ENCODE peak calls at places on chromosomes 7 and 10, in nine cellular contexts. W is GM23248, X is hepatocyte, T is HCT116, C is PC-3, N is OCI-LY7, U is GM23338, Q is neural progenitor cell, E is MM.1S. V is an unnamed sample.

GRCh38 chr7:77425151-77426051 is 9.3 kb upstream of the GSAP start:
- DNase-seq in E (no peak), U (peak), N (no peak), C (peak), X (no peak), T (peak), Q (peak), W (peak), V (peak)

GRCh38 chr7:33101916-33102315 is 7.3 kb downstream of the RP9 start:
- DNase-seq in T (no peak), X (no peak), Q (no peak), N (no peak), U (no peak), W (no peak), E (no peak), C (no peak), V (no peak)

GRCh38 chr7:83468251-83468739 is 180.6 kb downstream of the SEMA3E start:
- DNase-seq in X (peak), Q (peak), C (peak), E (peak), W (peak), U (peak), T (peak), N (no peak), V (peak)

GRCh38 chr10:99834410-99834809 is 52.0 kb downstream of the ABCC2 start:
- DNase-seq in U (no peak), Q (no peak), T (peak), N (no peak), W (peak), X (no peak), C (peak), E (no peak), V (no peak)

GRCh38 chr10:49086889-49087288 is 28.4 kb downstream of the VSTM4 start:
- DNase-seq in Q (no peak), X (no peak), W (no peak), U (no peak), T (no peak), C (no peak), E (no peak), N (no peak), V (no peak)

GRCh38 chr10:132539894-132540293 is 2.3 kb downstream of the INPP5A start:
- DNase-seq in W (peak), Q (no peak), U (no peak), X (no peak), C (peak), T (no peak), N (no peak), E (no peak), V (no peak)

GRCh38 chr7:151506901-151507382 is 12.8 kb downstream of the RHEB start:
- DNase-seq in W (no peak), T (no peak), E (no peak), X (no peak), C (peak), N (no peak), Q (no peak), U (no peak), V (peak)

GRCh38 chr7:81783818-81784217 is 14.0 kb upstream of the HGF start:
- DNase-seq in W (no peak), X (no peak), C (no peak), N (no peak), T (no peak), E (no peak), U (no peak), Q (no peak), V (no peak)

GRCh38 chr7:11298220-11298619 is 324.5 kb downstream of the PHF14 start:
- DNase-seq in X (no peak), C (no peak), N (no peak), W (no peak), E (no peak), T (no peak), Q (no peak), U (peak), V (no peak)

GRCh38 chr7:137254766-137255165 is 88.8 kb downstream of the PTN start:
- DNase-seq in Q (no peak), X (no peak), C (no peak), E (no peak), N (no peak), U (no peak), W (no peak), T (no peak), V (no peak)

GRCh38 chr7:107684947-107685463 is 24.4 kb downstream of the SLC26A4 start:
- DNase-seq in Q (no peak), E (no peak), U (no peak), C (no peak), X (no peak), W (no peak), N (no peak), T (no peak), V (no peak)

GRCh38 chr7:4792537-4793126 is 17.2 kb downstream of the AP5Z1 start:
- DNase-seq in Q (peak), C (no peak), E (no peak), X (no peak), N (no peak), U (peak), W (peak), T (no peak), V (no peak)

GRCh38 chr7:85070967-85071628 is 115.8 kb downstream of the SEMA3D start:
- DNase-seq in X (no peak), U (no peak), N (no peak), C (peak), Q (no peak), E (no peak), T (no peak), W (peak), V (no peak)

GRCh38 chr7:77386165-77386824 is 29.9 kb downstream of the GSAP start:
- DNase-seq in U (no peak), X (no peak), N (no peak), Q (no peak), W (peak), C (no peak), T (no peak), E (no peak), V (no peak)

GRCh38 chr7:111098011-111098925 is 7.3 kb downstream of the LRRN3 start:
- DNase-seq in X (peak), U (peak), Q (peak), W (peak), C (peak), T (peak), N (no peak), E (peak), V (no peak)

GRCh38 chr7:69114374-69114773 is 483.9 kb upstream of the AUTS2 start:
- DNase-seq in Q (no peak), U (no peak), C (no peak), E (no peak), T (no peak), W (peak), X (no peak), N (no peak), V (no peak)

GRCh38 chr7:31493714-31494181 is 20.1 kb upstream of the ITPRID1 start:
- DNase-seq in T (no peak), X (peak), Q (no peak), E (no peak), W (no peak), C (peak), U (peak), N (no peak), V (no peak)

GRCh38 chr10:79417731-79418130 is 27.7 kb downstream of the ZCCHC24 start:
- DNase-seq in T (no peak), E (no peak), C (no peak), U (no peak), X (no peak), N (no peak), Q (no peak), W (no peak), V (no peak)

GRCh38 chr7:151518105-151518780 is 1.5 kb downstream of the RHEB start:
- DNase-seq in E (peak), U (peak), W (peak), X (peak), Q (peak), T (no peak), C (peak), N (peak), V (peak)

GRCh38 chr10:62581351-62581750 is 207.2 kb downstream of the ZNF365 start:
- DNase-seq in N (no peak), U (no peak), Q (no peak), X (no peak), C (no peak), E (no peak), W (peak), T (no peak), V (no peak)

GRCh38 chr10:62580396-62580795 is 206.2 kb downstream of the ZNF365 start:
- DNase-seq in Q (no peak), N (no peak), W (peak), X (no peak), C (no peak), E (no peak), U (no peak), T (no peak), V (no peak)

GRCh38 chr10:62573929-62574328 is 199.8 kb downstream of the ZNF365 start:
- DNase-seq in T (no peak), C (no peak), X (no peak), U (no peak), Q (no peak), N (no peak), E (no peak), W (no peak), V (no peak)

GRCh38 chr10:62582098-62582705 is 208.0 kb downstream of the ZNF365 start:
- DNase-seq in X (no peak), Q (no peak), U (no peak), T (no peak), N (no peak), W (peak), E (no peak), C (no peak), V (no peak)

GRCh38 chr10:62577666-62578291 is 203.6 kb downstream of the ZNF365 start:
- DNase-seq in E (no peak), Q (no peak), U (no peak), X (no peak), C (no peak), N (no peak), W (peak), T (no peak), V (no peak)
- TF ChIP-seq EZH2phosphoT487 in E (no peak), Q (no peak), U (no peak), X (no peak), C (no peak), N (no peak), W (no peak), T (no peak), V (no peak)

DNA sequence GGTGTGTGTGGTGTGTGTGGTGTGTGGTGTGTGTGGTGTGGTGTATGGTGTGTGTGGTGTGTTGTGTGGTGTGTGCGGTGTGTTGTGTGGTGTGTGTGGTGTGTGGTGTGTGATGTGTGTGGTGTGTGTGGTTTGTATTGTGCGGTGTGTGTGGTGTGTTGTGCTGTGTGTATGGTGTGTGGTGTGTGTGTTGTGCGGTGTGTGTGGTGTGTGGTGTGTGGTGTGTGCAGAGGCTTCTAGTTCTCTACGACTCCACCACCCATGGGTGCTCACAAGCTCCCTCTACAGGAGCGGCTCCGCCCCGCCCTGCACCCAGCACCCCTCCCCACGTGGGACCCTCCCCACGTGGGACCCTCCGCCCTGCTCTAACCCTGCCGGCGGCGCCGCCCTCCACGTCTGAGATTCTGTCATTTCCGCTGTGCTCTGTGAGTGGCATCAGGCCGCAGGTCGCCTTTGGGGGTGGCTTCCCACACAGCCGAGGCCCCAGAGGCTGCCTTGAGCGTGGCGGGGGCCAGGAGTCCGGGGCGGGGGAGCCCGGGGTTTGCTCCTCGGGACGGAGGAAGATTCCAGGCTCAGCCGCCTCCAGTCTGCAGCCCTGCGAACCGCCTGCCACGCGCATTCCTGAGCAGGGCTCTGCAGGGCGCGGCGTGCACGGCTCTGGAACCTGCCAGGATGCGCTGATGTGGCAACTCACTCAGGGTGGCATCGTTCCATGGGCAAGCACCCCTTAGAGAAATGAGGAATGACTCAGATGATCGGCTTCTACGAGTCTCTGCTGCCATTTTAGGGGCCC is 37.0 kb upstream of the DNAJB6 start:
- DNase-seq in N (no peak), Q (no peak), T (peak), E (no peak), U (peak), W (no peak), X (no peak), C (peak), V (peak)
- TF ChIP-seq EZH2phosphoT487 in N (no peak), Q (no peak), T (no peak), E (no peak), U (no peak), W (no peak), X (no peak), C (no peak), V (no peak)

DNA sequence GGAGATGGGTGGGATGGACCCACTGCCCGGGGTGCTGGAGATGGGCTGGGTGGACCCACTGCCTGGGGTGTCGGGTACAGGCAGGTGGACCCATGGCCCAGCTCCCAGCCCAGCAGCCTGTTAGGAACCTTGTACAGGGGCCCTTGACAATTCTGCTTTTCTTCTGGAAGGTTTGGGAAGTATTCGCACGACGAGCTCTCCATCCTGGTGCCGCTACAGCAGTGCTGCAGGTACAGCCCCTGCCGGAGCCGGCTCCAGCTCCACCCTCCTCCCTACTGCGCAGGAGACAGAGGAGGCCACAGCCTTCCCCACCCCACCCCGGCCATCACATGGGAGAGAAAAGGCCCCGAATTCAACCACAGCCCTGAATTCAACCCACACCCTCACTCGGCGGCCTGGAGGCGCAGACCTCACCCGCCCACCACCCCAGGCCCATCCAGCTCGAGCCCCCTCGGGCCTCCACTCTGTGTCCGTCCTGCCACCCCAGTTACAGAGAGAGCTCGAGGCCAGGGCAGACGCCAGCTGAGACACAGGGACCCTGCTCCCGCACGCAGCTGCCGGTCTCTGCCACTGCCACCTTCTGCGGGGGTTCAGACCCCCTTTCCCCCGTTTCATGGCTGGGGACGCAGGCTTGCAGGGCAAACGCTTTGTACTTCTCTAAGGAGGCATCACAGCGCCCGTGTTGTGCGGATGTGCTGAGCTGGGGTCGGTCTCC is 31.3 kb upstream of the FOXL3 start:
- DNase-seq in W (no peak), C (no peak), U (no peak), N (no peak), T (no peak), X (no peak), Q (no peak), E (no peak), V (no peak)
- TF ChIP-seq EZH2phosphoT487 in W (no peak), C (no peak), U (no peak), N (no peak), T (no peak), X (no peak), Q (no peak), E (no peak), V (no peak)

DNA sequence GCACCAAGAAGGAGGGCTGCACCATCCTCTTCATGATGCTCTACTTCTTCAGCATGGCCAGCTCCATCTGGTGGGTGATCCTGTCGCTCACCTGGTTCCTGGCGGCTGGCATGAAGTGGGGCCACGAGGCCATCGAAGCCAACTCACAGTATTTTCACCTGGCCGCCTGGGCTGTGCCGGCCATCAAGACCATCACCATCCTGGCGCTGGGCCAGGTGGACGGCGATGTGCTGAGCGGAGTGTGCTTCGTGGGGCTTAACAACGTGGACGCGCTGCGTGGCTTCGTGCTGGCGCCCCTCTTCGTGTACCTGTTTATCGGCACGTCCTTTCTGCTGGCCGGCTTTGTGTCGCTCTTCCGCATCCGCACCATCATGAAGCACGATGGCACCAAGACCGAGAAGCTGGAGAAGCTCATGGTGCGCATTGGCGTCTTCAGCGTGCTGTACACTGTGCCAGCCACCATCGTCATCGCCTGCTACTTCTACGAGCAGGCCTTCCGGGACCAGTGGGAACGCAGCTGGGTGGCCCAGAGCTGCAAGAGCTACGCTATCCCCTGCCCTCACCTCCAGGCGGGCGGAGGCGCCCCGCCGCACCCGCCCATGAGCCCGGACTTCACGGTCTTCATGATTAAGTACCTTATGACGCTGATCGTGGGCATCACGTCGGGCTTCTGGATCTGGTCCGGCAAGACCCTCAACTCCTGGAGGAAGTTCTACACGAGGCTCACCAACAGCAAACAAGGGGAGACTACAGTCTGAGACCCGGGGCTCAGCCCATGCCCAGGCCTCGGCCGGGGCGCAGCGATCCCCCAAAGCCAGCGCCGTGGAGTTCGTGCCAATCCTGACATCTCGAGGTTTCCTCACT is 2.1 kb downstream of the FZD1 start:
- DNase-seq in Q (peak), X (peak), C (no peak), T (no peak), W (peak), N (no peak), U (peak), E (no peak), V (peak)
- TF ChIP-seq EZH2phosphoT487 in Q (peak), X (no peak), C (no peak), T (no peak), W (no peak), N (no peak), U (peak), E (no peak), V (no peak)

GRCh38 chr7:95908499-95908898 is 136.1 kb downstream of the DYNC1I1 start:
- DNase-seq in U (no peak), N (no peak), C (no peak), X (no peak), T (no peak), Q (no peak), W (no peak), E (no peak), V (no peak)
- TF ChIP-seq EZH2phosphoT487 in U (no peak), N (no peak), C (no peak), X (no peak), T (no peak), Q (no peak), W (no peak), E (no peak), V (no peak)

GRCh38 chr7:46545790-46546189 is 624.7 kb upstream of the IGFBP3 start:
- DNase-seq in Q (no peak), X (no peak), U (no peak), W (peak), E (no peak), T (peak), C (peak), N (no peak), V (no peak)
- TF ChIP-seq EZH2phosphoT487 in Q (no peak), X (no peak), U (no peak), W (no peak), E (no peak), T (no peak), C (no peak), N (no peak), V (no peak)

DNA sequence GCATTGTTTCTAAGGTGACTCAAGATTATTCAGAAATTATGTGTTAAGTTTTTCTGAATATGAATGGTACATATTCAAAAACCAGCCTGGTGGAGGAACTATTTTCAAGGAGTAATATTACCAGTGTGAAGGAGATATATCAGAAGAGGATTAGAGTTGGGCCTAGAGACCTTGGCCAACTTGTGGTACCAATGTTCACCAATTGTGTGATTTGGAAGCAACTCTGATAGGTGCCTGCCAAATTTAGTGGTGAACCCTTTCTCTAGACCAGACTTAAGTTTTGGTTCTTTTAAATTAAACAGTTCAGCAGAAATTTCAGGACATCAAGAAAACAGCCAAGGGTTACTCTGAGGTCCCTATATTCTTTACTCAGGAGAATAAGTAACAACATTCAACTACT is 88.6 kb downstream of the RNLS start:
- DNase-seq in T (no peak), X (no peak), Q (no peak), N (no peak), W (no peak), C (no peak), U (no peak), E (no peak), V (no peak)
- TF ChIP-seq EZH2phosphoT487 in T (no peak), X (no peak), Q (no peak), N (no peak), W (no peak), C (no peak), U (no peak), E (no peak), V (no peak)

DNA sequence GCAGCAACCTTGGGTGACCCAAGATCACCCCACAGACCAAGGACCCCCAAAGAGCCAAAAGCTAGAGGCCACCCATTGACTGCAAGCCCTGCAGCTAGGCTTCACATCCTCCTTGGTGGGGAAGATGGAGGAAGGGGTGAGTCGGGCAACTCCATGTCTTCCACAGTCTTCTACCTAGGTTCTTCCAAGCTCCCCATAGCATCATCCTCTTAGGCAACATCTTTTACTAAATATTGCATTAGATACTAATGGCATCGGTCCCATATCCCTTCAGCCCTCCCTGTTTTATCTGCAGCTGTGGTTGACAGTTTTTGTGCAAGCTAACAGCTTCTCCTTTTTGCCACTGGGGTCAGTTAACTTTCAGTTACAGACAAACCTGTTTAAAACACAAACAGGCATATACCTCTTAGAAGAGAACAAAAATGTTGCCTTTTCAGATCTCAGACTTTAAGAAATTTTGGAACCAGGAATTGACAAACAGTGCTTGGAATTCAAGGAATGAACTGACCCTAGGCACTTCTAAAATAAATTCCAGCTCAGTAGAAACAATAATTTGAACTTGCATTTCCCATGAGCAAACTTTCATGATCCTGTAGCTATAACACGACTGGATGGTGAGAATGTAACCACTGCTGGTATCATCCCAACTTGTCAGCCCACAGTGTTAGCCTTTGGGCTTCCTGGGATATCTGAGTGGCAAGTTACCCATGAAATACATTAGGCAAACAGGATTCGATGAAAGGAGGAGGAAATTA is 33.9 kb upstream of the MSMB start:
- DNase-seq in N (peak), W (peak), Q (no peak), X (no peak), T (no peak), E (no peak), U (no peak), C (no peak), V (no peak)
- TF ChIP-seq EZH2phosphoT487 in N (no peak), W (no peak), Q (no peak), X (no peak), T (no peak), E (no peak), U (no peak), C (no peak), V (no peak)

V was measured in SK-N-SH.